ENCODE peak calls at places on chromosomes 4 and X, in seven cellular contexts. Y, H, S, R, F, V and O are unnamed samples.

GRCh38 chr4:182770969-182771330 is 146.2 kb downstream of the DCTD start:
- DNase-seq in Y (no peak), H (no peak), S (no peak), R (no peak), F (no peak), V (no peak), O (no peak)

GRCh38 chrX:37846141-37846540 is 1.2 kb downstream of the DYNLT3 start:
- DNase-seq in Y (peak; percentile 5), H (no peak), S (no peak), R (no peak), F (no peak), V (no peak), O (peak; percentile 28)

GRCh38 chrX:128287693-128288092 is 235.5 kb upstream of the ACTRT1 start:
- DNase-seq in Y (no peak), H (no peak), S (no peak), R (no peak), F (no peak), V (no peak), O (no peak)

GRCh38 chrX:119622356-119623232 is 16.4 kb upstream of the NKRF start:
- DNase-seq in Y (peak; percentile 93), H (no peak), S (peak; percentile 57), R (no peak), F (no peak), V (peak; percentile 67), O (peak; percentile 64)

GRCh38 chr4:153212755-153213154 is 8.5 kb downstream of the TRIM2 start:
- DNase-seq in Y (no peak), H (no peak), S (no peak), R (no peak), F (no peak), V (no peak), O (no peak)

GRCh38 chr4:41505161-41505653 is 32.8 kb upstream of the LIMCH1 start:
- DNase-seq in Y (peak; percentile 30), H (no peak), S (peak; percentile 70), R (no peak), F (no peak), V (no peak), O (peak; percentile 80)

GRCh38 chrX:116111934-116112595 is 58.5 kb upstream of the AGTR2 start:
- DNase-seq in Y (no peak), H (no peak), S (no peak), R (no peak), F (no peak), V (no peak), O (no peak)

GRCh38 chr4:31183256-31183655 is 463.1 kb downstream of the PCDH7 start:
- DNase-seq in Y (peak; percentile 91), H (no peak), S (no peak), R (no peak), F (no peak), V (no peak), O (no peak)

GRCh38 chr4:22473268-22473667 is 42.6 kb downstream of the ADGRA3 start:
- DNase-seq in Y (peak; percentile 56), H (no peak), S (peak; percentile 34), R (no peak), F (no peak), V (peak; percentile 85), O (peak; percentile 93)

GRCh38 chr4:103754844-103755243 is 35.1 kb upstream of the TACR3 start:
- DNase-seq in Y (peak; percentile 87), H (no peak), S (no peak), R (no peak), F (no peak), V (no peak), O (no peak)

GRCh38 chr4:88029556-88029955 is 22.1 kb downstream of the PKD2 start:
- DNase-seq in Y (no peak), H (no peak), S (no peak), R (no peak), F (no peak), V (no peak), O (no peak)

GRCh38 chr4:82718067-82718935 is 80.3 kb downstream of the SCD5 start:
- DNase-seq in Y (no peak), H (peak; percentile 25), S (peak; percentile 92), R (no peak), F (no peak), V (no peak), O (peak; percentile 32)

GRCh38 chrX:48498374-48498809 is 10.4 kb upstream of the PORCN start:
- DNase-seq in Y (peak; percentile 44), H (no peak), S (peak; percentile 71), R (no peak), F (no peak), V (peak; percentile 35), O (peak; percentile 85)

GRCh38 chrX:97563531-97564133 is 679.9 kb downstream of the RPA4 start:
- DNase-seq in Y (peak; percentile 75), H (peak; percentile 9), S (peak; percentile 58), R (peak; percentile 51), F (no peak), V (peak; percentile 80), O (peak; percentile 56)

GRCh38 chr4:72300126-72300525 is 268.3 kb downstream of the NPFFR2 start:
- DNase-seq in Y (no peak), H (no peak), S (no peak), R (no peak), F (no peak), V (no peak), O (no peak)

GRCh38 chrX:13428055-13428786 is 108.4 kb upstream of the ATXN3L start:
- DNase-seq in Y (peak; percentile 76), H (no peak), S (no peak), R (peak; percentile 51), F (no peak), V (peak; percentile 43), O (peak; percentile 78)

GRCh38 chrX:131633285-131633917 is 89.5 kb downstream of the OR13H1 start:
- DNase-seq in Y (peak; percentile 11), H (peak; percentile 28), S (peak; percentile 58), R (peak; percentile 53), F (no peak), V (peak; percentile 57), O (peak; percentile 14)

GRCh38 chrX:153645921-153646481 is 1.0 kb upstream of the DUSP9 start:
- DNase-seq in Y (no peak), H (no peak), S (no peak), R (peak; percentile 30), F (no peak), V (no peak), O (no peak)

GRCh38 chr4:126338572-126338971 is 1023.8 kb downstream of the FAT4 start:
- DNase-seq in Y (peak; percentile 21), H (no peak), S (no peak), R (no peak), F (no peak), V (no peak), O (no peak)

GRCh38 chrX:130770615-130771014 is 132.4 kb downstream of the ENOX2 start:
- DNase-seq in Y (peak; percentile 61), H (no peak), S (no peak), R (no peak), F (no peak), V (peak; percentile 67), O (peak; percentile 86)

GRCh38 chr4:85221606-85222005 is 253.3 kb upstream of the ARHGAP24 start:
- DNase-seq in Y (no peak), H (no peak), S (no peak), R (no peak), F (no peak), V (no peak), O (no peak)